ENCODE peak calls at places on chromosomes 3 and 15, in eight cellular contexts. E, P, G, C, S, F, B and K are unnamed samples.

GRCh38 chr3:10366681-10367101 is 45.8 kb upstream of the SEC13 start:
- DNase-seq in P (peak), S (no peak), E (peak), C (no peak), G (no peak), F (peak), B (peak), K (no peak)

GRCh38 chr3:80238606-80239005 is 470.8 kb upstream of the ROBO1 start:
- DNase-seq in B (no peak), P (peak), G (no peak), F (no peak), S (no peak), C (no peak), E (no peak), K (no peak)

GRCh38 chr3:30282052-30282708 is 324.2 kb upstream of the TGFBR2 start:
- DNase-seq in S (peak), B (peak), F (peak), E (peak), P (peak), G (no peak), C (no peak), K (no peak)

GRCh38 chr15:74320358-74321247 is 46.8 kb downstream of the CYP11A1 start:
- DNase-seq in C (peak), S (peak), G (no peak), E (no peak), F (peak), B (peak), P (peak), K (no peak)

GRCh38 chr3:134084230-134084950 is 54.7 kb upstream of the SLCO2A1 start:
- DNase-seq in G (no peak), S (no peak), P (no peak), E (no peak), B (no peak), C (no peak), F (no peak), K (no peak)

GRCh38 chr15:25600751-25601150 is 161.9 kb upstream of the UBE3A start:
- DNase-seq in F (no peak), B (no peak), C (no peak), P (no peak), S (no peak), E (no peak), G (no peak), K (no peak)

GRCh38 chr15:69328739-69329138 is 30.0 kb downstream of the PAQR5 start:
- DNase-seq in B (no peak), C (no peak), P (no peak), F (no peak), S (no peak), G (no peak), E (no peak), K (no peak)

GRCh38 chr3:193909387-193909786 is 226.6 kb upstream of the HES1 start:
- DNase-seq in G (no peak), B (no peak), E (no peak), F (no peak), C (no peak), S (no peak), P (no peak), K (no peak)

GRCh38 chr3:49199244-49199899 is 28.0 kb downstream of the KLHDC8B start:
- DNase-seq in G (peak), P (peak), S (no peak), B (no peak), C (peak), F (peak), E (peak), K (no peak)

GRCh38 chr3:97914390-97914789 is 57.8 kb downstream of the RIOX2 start:
- DNase-seq in E (no peak), B (no peak), G (no peak), S (no peak), P (peak), F (peak), C (no peak), K (no peak)

GRCh38 chr15:52496776-52497470 is 31.8 kb downstream of the MYO5A start:
- DNase-seq in P (no peak), B (no peak), C (no peak), S (no peak), G (no peak), E (no peak), F (no peak), K (no peak)

GRCh38 chr15:72319360-72319984 is 485 bp downstream of the CELF6 start:
- DNase-seq in F (peak), E (no peak), P (peak), G (peak), C (no peak), S (no peak), B (peak), K (peak)

GRCh38 chr15:73951044-73951561 is 24.8 kb downstream of the LOXL1 start:
- DNase-seq in E (peak), F (peak), B (peak), S (peak), G (peak), P (peak), C (peak), K (peak)

GRCh38 chr15:95127356-95127755 is 896.0 kb downstream of the MCTP2 start:
- DNase-seq in S (no peak), B (no peak), F (peak), C (no peak), P (peak), G (no peak), E (no peak), K (no peak)

GRCh38 chr3:151460240-151460639 is 621 bp downstream of the IGSF10 start:
- DNase-seq in C (no peak), B (no peak), F (peak), P (peak), E (no peak), G (no peak), S (no peak), K (no peak)

GRCh38 chr3:125165189-125165947 is 47.2 kb downstream of the SLC12A8 start:
- DNase-seq in E (no peak), S (no peak), B (peak), G (no peak), C (peak), F (peak), P (peak), K (no peak)

GRCh38 chr3:31093608-31093990 is 199.1 kb upstream of the GADL1 start:
- DNase-seq in E (no peak), B (no peak), F (no peak), C (no peak), G (no peak), S (no peak), P (no peak), K (no peak)

GRCh38 chr3:128226794-128227399 is 73.6 kb downstream of the EEFSEC start:
- DNase-seq in E (no peak), B (peak), S (peak), F (peak), C (peak), P (peak), G (no peak), K (no peak)

GRCh38 chr3:52453496-52454234 is at the start of gene TNNC1:
- DNase-seq in B (peak), G (no peak), P (no peak), C (no peak), E (no peak), S (no peak), F (no peak), K (no peak)

GRCh38 chr3:132006605-132007204 is 28.1 kb downstream of the CPNE4 start:
- DNase-seq in C (no peak), E (no peak), P (peak), S (no peak), G (no peak), F (peak), B (peak), K (no peak)

GRCh38 chr15:95208988-95209387 is 977.6 kb downstream of the MCTP2 start:
- DNase-seq in C (no peak), P (peak), B (no peak), F (no peak), S (no peak), E (no peak), G (no peak), K (no peak)

GRCh38 chr3:160684368-160684740 is 7.4 kb downstream of the ARL14 start:
- DNase-seq in G (no peak), B (no peak), E (no peak), S (no peak), C (no peak), F (no peak), P (no peak), K (no peak)

GRCh38 chr15:31200735-31201151 is 99.2 kb upstream of the TRPM1 start:
- DNase-seq in G (no peak), E (peak), P (peak), C (peak), B (peak), S (no peak), F (peak), K (peak)

GRCh38 chr3:78642471-78642870 is 1125.3 kb downstream of the ROBO1 start:
- DNase-seq in P (no peak), F (no peak), S (no peak), G (no peak), B (no peak), C (no peak), E (no peak), K (no peak)

GRCh38 chr3:133277813-133278212 is 122.0 kb upstream of the BFSP2 start:
- DNase-seq in C (no peak), S (no peak), P (peak), E (no peak), F (peak), G (no peak), B (no peak), K (no peak)

GRCh38 chr3:195128255-195129071 is 142.5 kb downstream of the XXYLT1 start:
- DNase-seq in C (no peak), P (peak), B (no peak), S (no peak), E (no peak), F (peak), G (no peak), K (no peak)

GRCh38 chr3:195255571-195256501 is 15.1 kb downstream of the XXYLT1 start:
- DNase-seq in P (peak), B (no peak), F (no peak), S (no peak), C (no peak), E (no peak), G (no peak), K (peak)

GRCh38 chr3:39178553-39178952 is 13.8 kb downstream of the XIRP1 start:
- DNase-seq in E (no peak), S (no peak), G (peak), P (peak), F (no peak), B (no peak), C (no peak), K (no peak)

GRCh38 chr3:78258798-78259197 is 1218.9 kb downstream of the ROBO2 start:
- DNase-seq in C (no peak), B (no peak), G (no peak), E (peak), F (peak), P (peak), S (no peak), K (no peak)

GRCh38 chr3:171088496-171088895 is 62.0 kb upstream of the SLC2A2 start:
- DNase-seq in B (no peak), P (peak), S (peak), G (no peak), C (no peak), F (no peak), E (no peak), K (no peak)

GRCh38 chr3:151330899-151331298 is 1.6 kb upstream of the P2RY13 start:
- DNase-seq in G (no peak), S (no peak), F (peak), P (peak), B (no peak), C (no peak), E (no peak), K (no peak)

GRCh38 chr15:62832231-62832630 is 210.3 kb upstream of the TPM1 start:
- DNase-seq in E (no peak), F (no peak), G (no peak), C (no peak), S (no peak), B (no peak), P (no peak), K (no peak)

GRCh38 chr15:69979783-69980182 is 117.9 kb downstream of the TLE3 start:
- DNase-seq in B (no peak), E (no peak), S (no peak), G (no peak), P (no peak), C (no peak), F (no peak), K (no peak)

GRCh38 chr3:71254251-71254650 is 329.3 kb downstream of the FOXP1 start:
- DNase-seq in E (no peak), S (no peak), G (no peak), C (no peak), F (no peak), B (no peak), P (no peak), K (no peak)

GRCh38 chr3:12370758-12371157 is 81.9 kb downstream of the PPARG start:
- DNase-seq in P (peak), E (no peak), G (no peak), S (no peak), B (peak), C (peak), F (no peak), K (no peak)

GRCh38 chr3:158091526-158091925 is 14.7 kb downstream of the SHOX2 start:
- DNase-seq in G (no peak), C (no peak), P (peak), F (peak), E (no peak), S (peak), B (peak), K (no peak)

GRCh38 chr15:70066422-70066821 is 31.3 kb downstream of the TLE3 start:
- DNase-seq in F (peak), C (no peak), E (peak), P (no peak), B (no peak), G (no peak), S (no peak), K (no peak)